ENCODE peak calls at places on chromosomes 1 and 21, in four cellular contexts. P, J, T and C are unnamed samples.

GRCh38 chr1:153531638-153532037 is 4.2 kb downstream of the S100A6 start:
- DNase-seq in P (no peak), T (no peak), J (no peak), C (no peak)

GRCh38 chr1:171142081-171142450 is 43.0 kb upstream of the FMO2 start:
- DNase-seq in P (no peak), T (no peak), J (no peak), C (no peak)

GRCh38 chr1:230265200-230266115 is 160.7 kb downstream of the PGBD5 start:
- DNase-seq in J (no peak), T (no peak), P (no peak), C (no peak)

GRCh38 chr1:198467907-198468306 is 72.6 kb downstream of the ATP6V1G3 start:
- DNase-seq in P (no peak), J (no peak), T (no peak), C (no peak)

GRCh38 chr21:33278736-33279135 is 12.6 kb downstream of the IL10RB start:
- DNase-seq in P (no peak), J (no peak), T (no peak), C (no peak)

GRCh38 chr1:59013276-59013927 is 229.6 kb upstream of the JUN start:
- DNase-seq in J (peak; percentile 57), P (no peak), T (no peak), C (no peak)

GRCh38 chr21:25369524-25370300 is 237.6 kb downstream of the MRPL39 start:
- DNase-seq in J (no peak), T (no peak), P (no peak), C (no peak)

GRCh38 chr1:154716614-154717372 is 108.8 kb upstream of the ADAR start:
- DNase-seq in T (no peak), J (no peak), P (no peak), C (no peak)

GRCh38 chr1:83816836-83817235 is 182.1 kb downstream of the TTLL7 start:
- DNase-seq in P (no peak), J (no peak), T (no peak), C (no peak)

GRCh38 chr21:38126677-38127271 is 130.0 kb upstream of the KCNJ15 start:
- DNase-seq in P (peak; percentile 39), J (peak; percentile 57), T (peak; percentile 65), C (no peak)

GRCh38 chr1:224157316-224157715 is 25.7 kb upstream of the DEGS1 start:
- DNase-seq in T (no peak), J (no peak), P (no peak), C (no peak)

GRCh38 chr1:151995774-151996173 is 2.1 kb upstream of the S100A10 start:
- DNase-seq in J (no peak), P (no peak), T (no peak), C (no peak)

GRCh38 chr1:212609701-212610574 is 1.4 kb downstream of the ATF3 start:
- DNase-seq in T (no peak), J (no peak), P (no peak), C (no peak)

GRCh38 chr1:204493145-204493881 is 1.3 kb downstream of the PIK3C2B start:
- DNase-seq in P (no peak), J (peak; percentile 91), T (peak; percentile 81), C (peak; percentile 22)

GRCh38 chr1:52662645-52663313 is 29.8 kb downstream of the SHISAL2A start:
- DNase-seq in J (no peak), T (no peak), P (no peak), C (no peak)

GRCh38 chr1:168408531-168409242 is 128.0 kb downstream of the TBX19 start:
- DNase-seq in P (no peak), J (no peak), T (no peak), C (no peak)

DNA sequence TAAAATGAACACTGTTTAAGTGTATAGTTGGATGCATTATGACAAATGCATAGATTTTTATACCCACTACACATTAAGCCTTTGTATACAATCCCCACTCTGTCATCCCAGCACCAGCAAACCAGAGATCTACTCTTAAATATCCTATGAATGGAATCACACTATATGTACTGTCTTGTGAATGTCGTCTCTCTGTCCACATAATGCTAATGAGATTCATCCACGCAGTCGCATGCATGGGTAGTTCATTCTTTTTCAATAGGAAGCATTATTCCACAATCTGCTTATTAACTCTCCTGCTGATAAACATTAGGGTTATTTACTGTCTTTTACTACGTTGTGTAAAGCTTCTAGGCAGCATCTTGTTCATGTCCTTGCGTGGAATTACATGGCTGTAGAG is 892.3 kb downstream of the LTN1 start:
- DNase-seq in P (no peak), T (no peak), J (no peak), C (no peak)
- H3K9me3 ChIP-seq in P (no peaks in the 10 kb centered on the region), T (no peaks in the 10 kb centered on the region), J (no peaks in the 10 kb centered on the region), C (no peaks in the 10 kb centered on the region)

GRCh38 chr21:9738527-9738926 is 782.9 kb upstream of the TPTE start:
- DNase-seq in T (no peak), J (no peak), P (no peak), C (no peak)

GRCh38 chr21:9739240-9739639 is 782.1 kb upstream of the TPTE start:
- DNase-seq in T (no peak), P (no peak), J (no peak), C (no peak)

GRCh38 chr21:9741343-9741742 is 780.0 kb upstream of the TPTE start:
- DNase-seq in P (no peak), T (no peak), J (no peak), C (no peak)

GRCh38 chr21:9735421-9735961 is 785.9 kb upstream of the TPTE start:
- DNase-seq in J (no peak), T (no peak), P (no peak), C (no peak)

GRCh38 chr21:9737871-9738520 is 783.4 kb upstream of the TPTE start:
- DNase-seq in T (no peak), P (no peak), J (no peak), C (no peak)
- H3K9me3 ChIP-seq in T (peaks cover 6% of the 10 kb centered on the region), P (peaks cover 4% of the 10 kb centered on the region), J (peaks cover 42% of the 10 kb centered on the region), C (no peaks in the 10 kb centered on the region)

GRCh38 chr1:2989976-2990375 is 31.3 kb upstream of the ACTRT2 start:
- DNase-seq in J (no peak), T (peak; percentile 40), P (no peak), C (no peak)
- H3K9me3 ChIP-seq in J (peaks cover 20% of the 10 kb centered on the region), T (peaks cover 11% of the 10 kb centered on the region), P (no peaks in the 10 kb centered on the region), C (no peaks in the 10 kb centered on the region)

GRCh38 chr21:27333091-27333490 is 366.2 kb upstream of the ADAMTS5 start:
- DNase-seq in P (no peak), J (no peak), T (no peak), C (no peak)

GRCh38 chr21:27326293-27326692 is 359.4 kb upstream of the ADAMTS5 start:
- DNase-seq in T (no peak), P (no peak), J (no peak), C (no peak)

DNA sequence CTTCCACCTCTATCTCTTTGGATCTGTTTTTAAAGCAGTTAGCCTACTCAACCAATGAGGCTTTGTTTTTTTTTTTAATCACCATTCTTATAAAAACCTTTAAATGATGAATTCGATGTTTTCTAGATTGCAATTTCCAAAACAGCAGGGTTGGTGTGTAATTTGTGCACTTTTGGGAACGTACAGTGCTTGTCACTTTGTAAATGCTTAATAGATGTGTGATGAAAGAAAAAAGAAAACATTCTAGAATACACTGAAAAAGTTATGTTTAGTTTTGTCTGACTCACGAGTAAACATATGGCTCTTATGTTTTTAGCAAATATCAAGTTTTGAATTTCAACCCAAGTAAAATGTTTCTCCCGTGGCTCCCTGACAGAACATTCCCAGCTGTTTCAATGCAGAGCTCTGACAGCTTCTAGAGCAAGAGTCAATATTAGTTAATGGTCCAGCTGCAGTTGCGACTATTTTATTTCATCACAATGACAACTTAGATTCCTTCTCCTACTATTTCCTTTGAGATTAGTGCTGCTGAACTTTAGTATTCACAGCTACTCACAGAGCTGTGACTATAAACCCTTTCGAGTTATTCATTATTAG is 362.5 kb upstream of the ADAMTS5 start:
- DNase-seq in J (no peak), T (no peak), P (no peak), C (no peak)
- H3K9me3 ChIP-seq in J (peaks cover 2% of the 10 kb centered on the region), T (no peaks in the 10 kb centered on the region), P (no peaks in the 10 kb centered on the region), C (peaks cover 4% of the 10 kb centered on the region)

GRCh38 chr1:118986291-118986838 is 1.8 kb downstream of the TBX15 start:
- DNase-seq in J (no peak), T (no peak), P (no peak), C (no peak)
- H3K9me3 ChIP-seq in J (peaks cover 42% of the 10 kb centered on the region), T (no peaks in the 10 kb centered on the region), P (no peaks in the 10 kb centered on the region), C (no peaks in the 10 kb centered on the region)